ENCODE peak calls at places on chromosome 12, in five cellular contexts. R is Caco-2, P is astrocyte, Z is endothelial cell of umbilical vein, O is lower lobe of right lung. E is an unnamed sample.

GRCh38 chr12:6570264-6570887 is 2.3 kb upstream of the NOP2 start:
- DNase-seq in O (peak; percentile 61), R (peak; percentile 82), Z (peak; percentile 39), P (no peak), E (no peak)

GRCh38 chr12:51421266-51421884 is 3.3 kb upstream of the SLC4A8 start:
- DNase-seq in R (peak; percentile 73), O (no peak), P (peak; percentile 36), Z (peak; percentile 63), E (no peak)

GRCh38 chr12:82449179-82449578 is 90.8 kb downstream of the METTL25 start:
- DNase-seq in Z (peak; percentile 44), O (no peak), R (no peak), P (no peak), E (no peak)

GRCh38 chr12:4106617-4107016 is 166.9 kb upstream of the CCND2 start:
- DNase-seq in Z (no peak), O (no peak), R (no peak), P (no peak), E (no peak)

GRCh38 chr12:108355069-108355468 is 16.0 kb upstream of the CMKLR1 start:
- DNase-seq in Z (no peak), O (no peak), P (no peak), R (no peak), E (no peak)

GRCh38 chr12:2691340-2692111 is 103.2 kb upstream of the FKBP4 start:
- DNase-seq in R (peak; percentile 28), P (no peak), Z (no peak), O (no peak), E (no peak)

GRCh38 chr12:1590083-1590979 is 4.0 kb downstream of the FBXL14 start:
- DNase-seq in O (no peak), P (peak; percentile 90), R (no peak), Z (no peak), E (no peak)

GRCh38 chr12:132222096-132222807 is 78.0 kb downstream of the NOC4L start:
- DNase-seq in Z (no peak), P (no peak), R (peak; percentile 83), O (peak; percentile 52), E (no peak)

GRCh38 chr12:108905725-108906124 is 25.8 kb downstream of the DAO start:
- DNase-seq in O (no peak), R (no peak), Z (no peak), P (no peak), E (no peak)

GRCh38 chr12:94207467-94208432 is 59.4 kb downstream of the PLXNC1 start:
- DNase-seq in Z (no peak), O (no peak), P (no peak), R (no peak), E (no peak)

GRCh38 chr12:97003276-97003675 is 96.2 kb downstream of the NEDD1 start:
- DNase-seq in Z (no peak), R (no peak), O (no peak), P (no peak), E (no peak)

GRCh38 chr12:93323625-93324165 is 54.0 kb upstream of the NUDT4 start:
- DNase-seq in Z (no peak), P (peak; percentile 37), O (no peak), R (no peak), E (no peak)

GRCh38 chr12:105083551-105084105 is 630 bp downstream of the ALDH1L2 start:
- DNase-seq in P (peak; percentile 63), R (peak; percentile 64), O (peak; percentile 70), Z (peak; percentile 28), E (no peak)

GRCh38 chr12:29282452-29282851 is 98.5 kb downstream of the ERGIC2 start:
- DNase-seq in Z (peak; percentile 58), O (no peak), R (no peak), P (peak; percentile 41), E (no peak)

GRCh38 chr12:10779103-10779502 is 23.3 kb downstream of the TAS2R7 start:
- DNase-seq in P (no peak), R (no peak), O (no peak), Z (no peak), E (no peak)

GRCh38 chr12:20798561-20798960 is 11.9 kb upstream of the SLCO1B3 start:
- DNase-seq in P (peak; percentile 2), R (no peak), O (no peak), Z (peak; percentile 59), E (no peak)

GRCh38 chr12:102063066-102063465 is 1.3 kb upstream of the WASHC3 start:
- DNase-seq in R (no peak), P (no peak), Z (no peak), O (no peak), E (no peak)

GRCh38 chr12:57475271-57476161 is 4.2 kb downstream of the ARHGAP9 start:
- DNase-seq in Z (no peak), R (no peak), O (no peak), P (no peak), E (no peak)

GRCh38 chr12:116066381-116067230 is 210.9 kb downstream of the MED13L start:
- DNase-seq in Z (peak; percentile 46), R (peak; percentile 54), O (peak; percentile 65), P (no peak), E (no peak)

GRCh38 chr12:80551897-80552296 is 107.9 kb downstream of the PTPRQ start:
- DNase-seq in Z (peak; percentile 94), O (no peak), P (peak; percentile 98), R (no peak), E (peak; percentile 37)

GRCh38 chr12:52044284-52044983 is 6.8 kb upstream of the NR4A1 start:
- DNase-seq in O (peak; percentile 73), Z (peak; percentile 70), R (no peak), P (peak; percentile 91), E (no peak)

GRCh38 chr12:117567644-117568043 is 206.2 kb upstream of the NOS1 start:
- DNase-seq in O (no peak), R (no peak), Z (no peak), P (no peak), E (no peak)

GRCh38 chr12:78797201-78797931 is 67.2 kb upstream of the SYT1 start:
- DNase-seq in O (no peak), R (no peak), P (peak; percentile 78), Z (no peak), E (no peak)

GRCh38 chr12:77648716-77649115 is 182.0 kb upstream of the NAV3 start:
- DNase-seq in P (peak; percentile 30), Z (no peak), O (no peak), R (no peak), E (no peak)

GRCh38 chr12:58421990-58422389 is 480.6 kb downstream of the ATP23 start:
- DNase-seq in P (no peak), R (no peak), O (no peak), Z (no peak), E (no peak)

GRCh38 chr12:65941388-65941787 is 117.1 kb downstream of the HMGA2 start:
- DNase-seq in O (no peak), R (no peak), P (peak; percentile 96), Z (peak; percentile 79), E (no peak)

DNA sequence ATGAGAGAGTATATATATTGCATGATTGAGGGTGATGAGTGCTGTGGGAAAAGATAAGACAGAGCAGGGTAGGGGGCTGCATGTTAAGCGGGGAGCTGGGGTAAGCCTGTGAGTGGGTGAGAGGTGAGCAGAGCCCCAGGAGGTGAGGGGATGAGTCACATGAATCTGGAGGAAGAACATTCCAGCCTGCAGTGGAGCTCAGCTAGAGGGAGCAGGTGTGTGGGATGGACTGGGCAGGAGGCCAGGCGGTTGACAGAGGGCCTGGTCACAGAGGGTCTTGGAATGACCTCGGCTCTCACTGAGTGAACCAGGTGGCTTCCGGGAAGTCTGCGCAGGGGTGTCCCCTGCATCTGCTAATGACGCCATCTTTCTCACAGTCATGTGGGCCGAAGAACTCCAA is 44.4 kb downstream of the GIT2 start:
- DNase-seq in R (no peak), O (no peak), P (peak; percentile 95), Z (no peak), E (peak; percentile 72)
- TF ChIP-seq CTCF in R (no peak), O (no peak), P (no peak), Z (no peak), E (no peak)

DNA sequence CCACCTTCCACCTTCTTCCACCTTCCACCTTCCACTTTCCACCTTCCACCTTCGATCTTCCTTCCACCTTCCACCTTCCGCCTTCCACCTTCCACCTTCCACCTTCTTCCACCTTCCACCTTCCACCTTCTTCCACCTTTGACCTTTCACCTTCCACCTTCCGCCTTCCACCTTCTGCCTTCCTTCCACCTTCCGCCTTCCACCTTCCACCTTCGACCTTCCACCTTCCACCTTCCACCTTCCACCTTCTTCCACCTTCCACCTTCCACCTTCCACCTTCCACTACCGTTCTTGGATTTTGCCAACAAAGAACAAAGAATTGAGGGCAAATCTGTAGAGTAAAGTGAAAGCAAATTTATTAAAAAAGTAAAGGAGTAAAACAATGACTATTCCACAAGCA is 53.2 kb downstream of the B4GALNT3 start:
- DNase-seq in P (no peak), O (no peak), Z (no peak), R (no peak), E (no peak)
- H3K4me1 ChIP-seq in P (peaks cover 10% of the 10 kb centered on the region), O (peaks cover 10% of the 10 kb centered on the region), Z (peaks cover 22% of the 10 kb centered on the region), R (peaks cover 74% of the 10 kb centered on the region), E (peaks cover 20% of the 10 kb centered on the region)

GRCh38 chr12:32918890-32919791 is 22.6 kb upstream of the PKP2 start:
- DNase-seq in O (no peak), P (peak; percentile 97), R (no peak), Z (peak; percentile 54), E (no peak)
- TF ChIP-seq CTCF in O (peak; percentile 36), P (peak; percentile 30), R (peak; percentile 90), Z (peak; percentile 39), E (peak; percentile 93)

GRCh38 chr12:68641138-68641537 is 30.4 kb downstream of the RAP1B start:
- DNase-seq in Z (no peak), R (no peak), O (no peak), P (no peak), E (no peak)

GRCh38 chr12:68636268-68636667 is 25.6 kb downstream of the RAP1B start:
- DNase-seq in R (no peak), O (no peak), P (peak; percentile 76), Z (no peak), E (no peak)

GRCh38 chr12:68639396-68639767 is 28.7 kb downstream of the RAP1B start:
- DNase-seq in Z (no peak), R (no peak), P (no peak), O (no peak), E (no peak)

GRCh38 chr12:68638721-68639395 is 28.2 kb downstream of the RAP1B start:
- DNase-seq in P (peak; percentile 59), Z (no peak), R (no peak), O (no peak), E (no peak)

GRCh38 chr12:68638171-68638570 is 27.5 kb downstream of the RAP1B start:
- DNase-seq in Z (no peak), O (no peak), P (no peak), R (no peak), E (no peak)
- H3K4me1 ChIP-seq in Z (no peaks in the 10 kb centered on the region), O (peaks cover 80% of the 10 kb centered on the region), P (peaks cover 4% of the 10 kb centered on the region), R (peaks cover 42% of the 10 kb centered on the region), E (peaks cover 8% of the 10 kb centered on the region)